ENCODE peak calls at places on chromosomes 2 and 18, in four cellular contexts. I is GM12864, G is astrocyte of the spinal cord, J is glutamatergic neuron. R is an unnamed sample.

GRCh38 chr2:190903693-190904450 is 23.3 kb downstream of the GLS start:
- DNase-seq in J (no peak), G (no peak), I (no peak), R (no peak)

GRCh38 chr18:9839806-9840205 is 46.0 kb upstream of the TXNDC2 start:
- DNase-seq in I (no peak), J (no peak), G (no peak), R (no peak)

GRCh38 chr2:118850171-118850900 is 2.9 kb upstream of the EN1 start:
- DNase-seq in J (no peak), G (no peak), I (no peak), R (no peak)

GRCh38 chr2:133489641-133490411 is 78.4 kb downstream of the NCKAP5 start:
- DNase-seq in J (no peak), G (peak), I (no peak), R (no peak)

GRCh38 chr2:176455865-176456291 is 186.6 kb downstream of the MTX2 start:
- DNase-seq in I (no peak), G (no peak), J (peak), R (peak)

GRCh38 chr18:48783616-48784520 is 166.9 kb downstream of the SMAD7 start:
- DNase-seq in I (no peak), G (no peak), J (no peak), R (no peak)

GRCh38 chr18:45167109-45167551 is 448.1 kb upstream of the SLC14A2 start:
- DNase-seq in G (peak), J (no peak), I (no peak), R (peak)

GRCh38 chr18:9810994-9811393 is 74.8 kb upstream of the TXNDC2 start:
- DNase-seq in J (no peak), I (no peak), G (no peak), R (no peak)

GRCh38 chr2:238097988-238098853 is 1.9 kb upstream of the ESPNL start:
- DNase-seq in I (peak), J (peak), G (peak), R (no peak)

GRCh38 chr2:77479395-77479794 is 42.8 kb downstream of the LRRTM4 start:
- DNase-seq in G (peak), I (no peak), J (no peak), R (no peak)

GRCh38 chr2:97745474-97746172 is 32.2 kb downstream of the ZAP70 start:
- DNase-seq in J (no peak), I (peak), G (no peak), R (no peak)

GRCh38 chr2:120440521-120441350 is 94.8 kb downstream of the INHBB start:
- DNase-seq in I (no peak), J (no peak), G (no peak), R (no peak)

GRCh38 chr2:182913064-182913463 is 46.6 kb upstream of the FRZB start:
- DNase-seq in J (no peak), G (no peak), I (no peak), R (no peak)

GRCh38 chr2:26569216-26570082 is 71.7 kb downstream of the CIB4 start:
- DNase-seq in I (no peak), G (no peak), J (peak), R (no peak)

GRCh38 chr2:219250044-219250781 is 2.8 kb upstream of the TUBA4B start:
- DNase-seq in I (no peak), G (no peak), J (no peak), R (no peak)

GRCh38 chr2:33038230-33038629 is 91.5 kb downstream of the LTBP1 start:
- DNase-seq in I (no peak), J (no peak), G (no peak), R (no peak)

GRCh38 chr2:219459460-219460311 is 25.0 kb downstream of the SPEG start:
- DNase-seq in I (no peak), J (peak), G (peak), R (peak)

GRCh38 chr18:11852048-11852341 is 782 bp downstream of the CHMP1B start:
- DNase-seq in J (peak), G (no peak), I (no peak), R (no peak)

GRCh38 chr2:140861666-140862065 is 1269.2 kb downstream of the LRP1B start:
- DNase-seq in G (no peak), J (no peak), I (no peak), R (no peak)

GRCh38 chr2:49105506-49105905 is 48.8 kb downstream of the FSHR start:
- DNase-seq in G (no peak), J (no peak), I (no peak), R (no peak)

GRCh38 chr2:220528180-220528579 is 900.8 kb downstream of the SLC4A3 start:
- DNase-seq in I (no peak), G (no peak), J (no peak), R (peak)

GRCh38 chr2:77631007-77631406 is 108.8 kb upstream of the LRRTM4 start:
- DNase-seq in G (no peak), J (no peak), I (no peak), R (no peak)

GRCh38 chr18:57982372-57983021 is 61.5 kb upstream of the NEDD4L start:
- DNase-seq in G (no peak), J (no peak), I (no peak), R (no peak)

GRCh38 chr2:67311536-67311935 is 85.6 kb upstream of the ETAA1 start:
- DNase-seq in J (no peak), I (no peak), G (peak), R (peak)

GRCh38 chr2:85181093-85181685 is 48.0 kb downstream of the TCF7L1 start:
- DNase-seq in G (no peak), I (no peak), J (no peak), R (no peak)

GRCh38 chr2:3396920-3397559 is 17.5 kb downstream of the TRAPPC12 start:
- DNase-seq in I (no peak), G (no peak), J (no peak), R (no peak)

GRCh38 chr2:96970910-96971309 is 15.5 kb downstream of the FAM178B start:
- DNase-seq in G (no peak), I (no peak), J (no peak), R (no peak)

GRCh38 chr18:27704721-27705361 is 472.1 kb downstream of the CDH2 start:
- DNase-seq in G (no peak), I (no peak), J (no peak), R (no peak)

GRCh38 chr2:159694500-159695040 is 17.7 kb upstream of the MARCHF7 start:
- DNase-seq in J (no peak), I (no peak), G (no peak), R (no peak)

GRCh38 chr2:167017021-167017420 is 128.7 kb downstream of the XIRP2 start:
- DNase-seq in I (no peak), J (no peak), G (no peak), R (no peak)

GRCh38 chr2:4174796-4175195 is 471.4 kb downstream of the DCDC2C start:
- DNase-seq in J (no peak), I (no peak), G (no peak), R (no peak)

GRCh38 chr18:35641916-35642315 is 60.4 kb downstream of the GALNT1 start:
- DNase-seq in J (no peak), I (no peak), G (no peak), R (no peak)

GRCh38 chr18:28123401-28124030 is 53.4 kb downstream of the CDH2 start:
- DNase-seq in I (no peak), G (no peak), J (no peak), R (no peak)

GRCh38 chr18:48814490-48815181 is 136.1 kb downstream of the SMAD7 start:
- DNase-seq in G (peak), J (peak), I (no peak), R (peak)

GRCh38 chr2:180472133-180472532 is 465.0 kb upstream of the CWC22 start:
- DNase-seq in I (no peak), G (peak), J (no peak), R (no peak)

GRCh38 chr18:50460062-50460461 is 85.2 kb downstream of the SKA1 start:
- DNase-seq in G (no peak), J (no peak), I (no peak), R (no peak)
- TF ChIP-seq CTCF in G (no peak), J (no peak), I (no peak), R (no peak)

DNA sequence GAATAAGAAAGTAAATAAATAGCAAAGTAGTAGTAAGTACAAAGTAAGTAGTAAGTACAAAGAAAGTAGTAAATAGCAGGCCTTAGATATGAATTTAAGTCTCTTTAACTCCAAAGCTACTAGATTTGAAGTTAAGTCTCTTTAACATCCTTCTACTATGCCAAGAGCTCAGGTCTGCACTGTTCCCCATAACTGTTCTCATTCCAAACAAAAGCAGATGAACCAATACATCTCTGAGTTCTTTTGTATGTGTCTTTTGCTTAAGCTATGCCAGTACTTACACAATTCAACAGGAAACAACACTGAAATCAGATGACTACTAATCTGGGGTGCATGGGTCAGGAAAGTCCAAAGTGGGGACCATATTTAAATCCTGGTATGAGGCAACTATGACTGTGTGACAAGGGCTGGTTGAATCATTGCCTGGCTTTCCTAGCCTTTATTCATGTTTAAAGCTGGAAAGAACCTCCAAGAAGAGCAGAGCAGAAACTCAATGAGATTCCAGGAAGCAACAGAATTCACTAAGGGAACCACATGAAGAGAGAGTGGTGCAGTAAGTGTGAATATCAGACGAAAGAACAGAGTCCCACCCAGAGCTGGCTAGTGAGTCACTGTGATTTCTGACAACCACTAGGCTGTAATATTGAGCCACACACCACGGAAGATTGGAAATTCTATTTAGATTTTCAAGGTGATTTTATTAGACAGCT is 51.0 kb upstream of the CYP26B1 start:
- DNase-seq in J (no peak), I (no peak), G (peak), R (peak)
- TF ChIP-seq CTCF in J (no peak), I (no peak), G (peak), R (peak)

GRCh38 chr2:20224716-20225293 is at the start of gene SDC1:
- DNase-seq in I (no peak), J (peak), G (peak), R (peak)

GRCh38 chr2:20222769-20223344 is 2.1 kb downstream of the SDC1 start:
- DNase-seq in G (no peak), J (no peak), I (no peak), R (no peak)

GRCh38 chr2:20224191-20224715 is 677 bp downstream of the SDC1 start:
- DNase-seq in J (no peak), G (no peak), I (no peak), R (no peak)

GRCh38 chr2:20221939-20222768 is 2.8 kb downstream of the SDC1 start:
- DNase-seq in I (no peak), J (no peak), G (no peak), R (peak)

DNA sequence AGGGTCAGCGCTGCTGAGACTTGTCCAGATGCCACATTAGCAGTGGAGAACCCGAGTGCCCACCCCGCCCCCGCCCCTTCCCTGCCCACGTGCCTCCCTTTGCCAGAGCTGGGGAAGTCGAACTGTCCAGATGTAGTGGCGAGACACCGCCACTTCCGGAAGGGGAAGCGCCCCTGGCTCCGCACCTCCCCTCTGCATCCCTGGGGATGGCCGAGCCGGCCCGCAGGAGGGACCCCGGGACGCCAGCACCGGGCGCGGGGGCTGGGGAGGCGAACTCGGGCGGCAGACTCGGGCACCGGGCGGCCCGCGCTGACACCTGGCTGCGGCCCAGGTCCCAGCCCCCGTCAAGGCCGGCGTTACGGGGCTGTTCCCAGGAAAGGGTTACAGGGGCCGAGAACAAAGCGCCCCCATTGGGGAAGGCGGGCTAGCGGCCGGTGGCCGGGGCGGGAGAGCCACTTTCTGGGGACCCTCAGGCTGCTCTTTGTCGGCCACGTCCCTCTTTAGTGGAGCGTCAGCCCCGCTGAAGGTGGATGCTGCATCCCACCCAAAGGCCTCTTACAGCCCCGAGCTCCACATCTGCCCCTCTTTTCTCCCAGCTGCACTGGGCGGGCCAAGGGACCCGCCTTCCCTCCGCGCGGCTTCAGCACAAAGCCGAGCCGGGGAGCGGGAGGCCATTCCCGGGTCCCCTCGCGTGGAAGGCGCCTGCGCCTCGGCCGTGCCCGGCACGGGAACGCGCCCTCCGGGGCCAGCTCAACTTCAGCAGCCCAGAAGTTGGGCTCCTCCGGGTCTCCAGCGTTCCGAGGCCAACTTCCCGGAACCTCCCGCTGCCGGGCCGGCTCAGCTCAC is 1.4 kb downstream of the SDC1 start:
- DNase-seq in J (no peak), G (peak), I (no peak), R (no peak)
- TF ChIP-seq CTCF in J (no peak), G (no peak), I (no peak), R (peak)

GRCh38 chr2:74836675-74837401 is 2.9 kb downstream of the HK2 start:
- DNase-seq in G (no peak), I (no peak), J (no peak), R (no peak)

GRCh38 chr2:74834806-74835755 is 1.2 kb downstream of the HK2 start:
- DNase-seq in G (peak), I (no peak), J (peak), R (peak)

GRCh38 chr2:74833418-74834233 is at the start of gene HK2:
- DNase-seq in J (peak), G (peak), I (peak), R (peak)

GRCh38 chr2:74831693-74832530 is 2.0 kb upstream of the HK2 start:
- DNase-seq in J (no peak), G (no peak), I (no peak), R (peak)

DNA sequence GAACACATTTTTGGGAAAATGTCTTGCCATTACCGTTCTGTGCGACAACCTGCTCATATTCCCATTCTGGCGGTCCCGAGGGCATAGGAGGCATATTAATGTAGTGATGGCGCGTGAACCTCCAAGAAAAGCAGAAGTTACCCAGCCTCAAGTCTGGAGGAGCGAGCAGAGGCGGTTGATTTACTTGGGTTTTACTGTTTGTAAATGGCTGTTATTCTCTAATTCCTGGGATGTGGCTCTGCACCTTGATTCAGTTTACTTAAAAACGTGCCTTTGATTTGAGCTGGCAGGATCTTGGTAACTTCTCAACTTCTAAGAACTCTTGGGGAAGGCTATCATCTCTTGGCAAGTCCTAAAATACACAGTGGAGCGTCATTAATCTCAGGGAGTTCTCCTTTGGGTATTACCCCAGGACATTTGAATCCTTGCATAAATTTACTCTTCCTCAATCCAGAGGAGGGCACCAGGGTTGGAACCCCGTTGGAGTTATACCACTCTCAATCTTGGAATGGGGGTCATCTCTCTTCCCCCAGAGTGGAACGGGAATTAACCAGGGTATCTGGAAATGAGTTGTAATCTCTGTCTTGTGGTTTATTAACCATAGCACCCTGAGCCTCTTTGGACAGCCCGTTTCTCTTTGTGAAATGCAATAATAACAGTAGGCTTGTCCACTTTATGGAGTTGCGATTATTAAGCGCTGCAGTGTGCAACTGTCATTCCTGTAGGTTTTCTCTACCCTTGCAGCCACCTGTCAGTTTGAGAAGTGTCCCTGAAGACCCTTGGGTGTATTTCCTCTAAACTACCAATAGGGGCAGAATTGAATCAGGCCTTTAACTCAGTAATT is 2.1 kb downstream of the HK2 start:
- DNase-seq in G (peak), I (no peak), J (no peak), R (peak)
- TF ChIP-seq CTCF in G (peak), I (peak), J (peak), R (peak)

R was measured in HFFc6.